ENCODE peak calls at places on chromosomes 1 and 21, in seven cellular contexts. One of them, this sample, is unnamed.
A peak's percentile ranks its signal among the peaks of the same experiment; 100 is the strongest.

GRCh38 chr21:35491920-35492678 is 443.0 kb upstream of the RUNX1 start:
- DNase-seq in NCI-H1092 treated with DMSO at 0.1 percent for 48 hours: no peak
- DNase-seq in AG08396: no peak
- DNase-seq in NCI-H460: no peak
- DNase-seq in T-cell: no peak
- DNase-seq in activated T-cell treated with anti-CD3 and anti-CD28 coated beads, Interleukin-2, amount 50 U/mL, for 24 hours: no peak
- DNase-seq in stimulated activated CD4-positive, alpha-beta T cell treated with anti-CD3 and anti-CD28 coated beads, Interleukin-1b, Interleukin-23, amount 100 ng/mL, for 48 hours: no peak
- DNase-seq in this sample: no peak

GRCh38 chr1:203276916-203277535 is 28.3 kb upstream of the BTG2 start:
- DNase-seq in NCI-H1092 treated with DMSO at 0.1 percent for 48 hours: peak; percentile 74
- DNase-seq in AG08396: no peak
- DNase-seq in NCI-H460: no peak
- DNase-seq in T-cell: no peak
- DNase-seq in activated T-cell treated with anti-CD3 and anti-CD28 coated beads, Interleukin-2, amount 50 U/mL, for 24 hours: peak; percentile 60
- DNase-seq in stimulated activated CD4-positive, alpha-beta T cell treated with anti-CD3 and anti-CD28 coated beads, Interleukin-1b, Interleukin-23, amount 100 ng/mL, for 48 hours: no peak
- DNase-seq in this sample: no peak

GRCh38 chr21:45010096-45010495 is 64.3 kb upstream of the ADARB1 start:
- DNase-seq in NCI-H1092 treated with DMSO at 0.1 percent for 48 hours: no peak
- DNase-seq in AG08396: no peak
- DNase-seq in NCI-H460: peak; percentile 53
- DNase-seq in T-cell: no peak
- DNase-seq in activated T-cell treated with anti-CD3 and anti-CD28 coated beads, Interleukin-2, amount 50 U/mL, for 24 hours: no peak
- DNase-seq in stimulated activated CD4-positive, alpha-beta T cell treated with anti-CD3 and anti-CD28 coated beads, Interleukin-1b, Interleukin-23, amount 100 ng/mL, for 48 hours: no peak
- DNase-seq in this sample: no peak

GRCh38 chr21:45543371-45543709 is 1.1 kb upstream of the SLC19A1 start:
- DNase-seq in NCI-H1092 treated with DMSO at 0.1 percent for 48 hours: no peak
- DNase-seq in AG08396: no peak
- DNase-seq in NCI-H460: no peak
- DNase-seq in T-cell: no peak
- DNase-seq in activated T-cell treated with anti-CD3 and anti-CD28 coated beads, Interleukin-2, amount 50 U/mL, for 24 hours: no peak
- DNase-seq in stimulated activated CD4-positive, alpha-beta T cell treated with anti-CD3 and anti-CD28 coated beads, Interleukin-1b, Interleukin-23, amount 100 ng/mL, for 48 hours: no peak
- DNase-seq in this sample: peak; percentile 17

GRCh38 chr1:48493031-48493430 is 21.0 kb upstream of the SPATA6 start:
- DNase-seq in NCI-H1092 treated with DMSO at 0.1 percent for 48 hours: no peak
- DNase-seq in AG08396: no peak
- DNase-seq in NCI-H460: no peak
- DNase-seq in T-cell: no peak
- DNase-seq in activated T-cell treated with anti-CD3 and anti-CD28 coated beads, Interleukin-2, amount 50 U/mL, for 24 hours: no peak
- DNase-seq in stimulated activated CD4-positive, alpha-beta T cell treated with anti-CD3 and anti-CD28 coated beads, Interleukin-1b, Interleukin-23, amount 100 ng/mL, for 48 hours: no peak
- DNase-seq in this sample: no peak

GRCh38 chr1:155192346-155193274 is 15.1 kb downstream of the THBS3 start:
- DNase-seq in NCI-H1092 treated with DMSO at 0.1 percent for 48 hours: peak; percentile 45
- DNase-seq in AG08396: no peak
- DNase-seq in NCI-H460: no peak
- DNase-seq in T-cell: no peak
- DNase-seq in activated T-cell treated with anti-CD3 and anti-CD28 coated beads, Interleukin-2, amount 50 U/mL, for 24 hours: no peak
- DNase-seq in stimulated activated CD4-positive, alpha-beta T cell treated with anti-CD3 and anti-CD28 coated beads, Interleukin-1b, Interleukin-23, amount 100 ng/mL, for 48 hours: peak; percentile 44
- DNase-seq in this sample: no peak

GRCh38 chr1:199170711-199171110 is 531.9 kb downstream of the PTPRC start:
- DNase-seq in NCI-H1092 treated with DMSO at 0.1 percent for 48 hours: no peak
- DNase-seq in AG08396: no peak
- DNase-seq in NCI-H460: no peak
- DNase-seq in T-cell: no peak
- DNase-seq in activated T-cell treated with anti-CD3 and anti-CD28 coated beads, Interleukin-2, amount 50 U/mL, for 24 hours: no peak
- DNase-seq in stimulated activated CD4-positive, alpha-beta T cell treated with anti-CD3 and anti-CD28 coated beads, Interleukin-1b, Interleukin-23, amount 100 ng/mL, for 48 hours: no peak
- DNase-seq in this sample: no peak

GRCh38 chr1:198663996-198664789 is 25.4 kb downstream of the PTPRC start:
- DNase-seq in NCI-H1092 treated with DMSO at 0.1 percent for 48 hours: no peak
- DNase-seq in AG08396: no peak
- DNase-seq in NCI-H460: no peak
- DNase-seq in T-cell: no peak
- DNase-seq in activated T-cell treated with anti-CD3 and anti-CD28 coated beads, Interleukin-2, amount 50 U/mL, for 24 hours: no peak
- DNase-seq in stimulated activated CD4-positive, alpha-beta T cell treated with anti-CD3 and anti-CD28 coated beads, Interleukin-1b, Interleukin-23, amount 100 ng/mL, for 48 hours: no peak
- DNase-seq in this sample: no peak

GRCh38 chr1:205294175-205294913 is 27.2 kb downstream of the NUAK2 start:
- DNase-seq in NCI-H1092 treated with DMSO at 0.1 percent for 48 hours: no peak
- DNase-seq in AG08396: peak; percentile 71
- DNase-seq in NCI-H460: peak; percentile 89
- DNase-seq in T-cell: no peak
- DNase-seq in activated T-cell treated with anti-CD3 and anti-CD28 coated beads, Interleukin-2, amount 50 U/mL, for 24 hours: no peak
- DNase-seq in stimulated activated CD4-positive, alpha-beta T cell treated with anti-CD3 and anti-CD28 coated beads, Interleukin-1b, Interleukin-23, amount 100 ng/mL, for 48 hours: no peak
- DNase-seq in this sample: peak; percentile 80

GRCh38 chr1:66416295-66416694 is 117.7 kb upstream of the SGIP1 start:
- DNase-seq in NCI-H1092 treated with DMSO at 0.1 percent for 48 hours: no peak
- DNase-seq in AG08396: no peak
- DNase-seq in NCI-H460: no peak
- DNase-seq in T-cell: no peak
- DNase-seq in activated T-cell treated with anti-CD3 and anti-CD28 coated beads, Interleukin-2, amount 50 U/mL, for 24 hours: no peak
- DNase-seq in stimulated activated CD4-positive, alpha-beta T cell treated with anti-CD3 and anti-CD28 coated beads, Interleukin-1b, Interleukin-23, amount 100 ng/mL, for 48 hours: no peak
- DNase-seq in this sample: no peak

GRCh38 chr1:40679165-40679953 is 12.1 kb upstream of the NFYC start:
- DNase-seq in NCI-H1092 treated with DMSO at 0.1 percent for 48 hours: peak; percentile 58
- DNase-seq in AG08396: no peak
- DNase-seq in NCI-H460: no peak
- DNase-seq in T-cell: no peak
- DNase-seq in activated T-cell treated with anti-CD3 and anti-CD28 coated beads, Interleukin-2, amount 50 U/mL, for 24 hours: no peak
- DNase-seq in stimulated activated CD4-positive, alpha-beta T cell treated with anti-CD3 and anti-CD28 coated beads, Interleukin-1b, Interleukin-23, amount 100 ng/mL, for 48 hours: no peak
- DNase-seq in this sample: no peak

GRCh38 chr1:202056644-202057334 is 46.4 kb downstream of the ELF3 start:
- DNase-seq in NCI-H1092 treated with DMSO at 0.1 percent for 48 hours: peak; percentile 96
- DNase-seq in AG08396: no peak
- DNase-seq in NCI-H460: peak; percentile 41
- DNase-seq in T-cell: no peak
- DNase-seq in activated T-cell treated with anti-CD3 and anti-CD28 coated beads, Interleukin-2, amount 50 U/mL, for 24 hours: no peak
- DNase-seq in stimulated activated CD4-positive, alpha-beta T cell treated with anti-CD3 and anti-CD28 coated beads, Interleukin-1b, Interleukin-23, amount 100 ng/mL, for 48 hours: no peak
- DNase-seq in this sample: no peak

GRCh38 chr1:21939650-21940374 is 2.7 kb upstream of the HSPG2 start:
- DNase-seq in NCI-H1092 treated with DMSO at 0.1 percent for 48 hours: no peak
- DNase-seq in AG08396: peak; percentile 82
- DNase-seq in NCI-H460: peak; percentile 70
- DNase-seq in T-cell: no peak
- DNase-seq in activated T-cell treated with anti-CD3 and anti-CD28 coated beads, Interleukin-2, amount 50 U/mL, for 24 hours: no peak
- DNase-seq in stimulated activated CD4-positive, alpha-beta T cell treated with anti-CD3 and anti-CD28 coated beads, Interleukin-1b, Interleukin-23, amount 100 ng/mL, for 48 hours: no peak
- DNase-seq in this sample: peak; percentile 90

GRCh38 chr1:119902775-119903442 is 6.6 kb upstream of the ADAM30 start:
- DNase-seq in NCI-H1092 treated with DMSO at 0.1 percent for 48 hours: no peak
- DNase-seq in AG08396: no peak
- DNase-seq in NCI-H460: no peak
- DNase-seq in T-cell: no peak
- DNase-seq in activated T-cell treated with anti-CD3 and anti-CD28 coated beads, Interleukin-2, amount 50 U/mL, for 24 hours: no peak
- DNase-seq in stimulated activated CD4-positive, alpha-beta T cell treated with anti-CD3 and anti-CD28 coated beads, Interleukin-1b, Interleukin-23, amount 100 ng/mL, for 48 hours: no peak
- DNase-seq in this sample: no peak

GRCh38 chr1:66283583-66284041 is 250.3 kb upstream of the SGIP1 start:
- DNase-seq in NCI-H1092 treated with DMSO at 0.1 percent for 48 hours: no peak
- DNase-seq in AG08396: no peak
- DNase-seq in NCI-H460: no peak
- DNase-seq in T-cell: no peak
- DNase-seq in activated T-cell treated with anti-CD3 and anti-CD28 coated beads, Interleukin-2, amount 50 U/mL, for 24 hours: no peak
- DNase-seq in stimulated activated CD4-positive, alpha-beta T cell treated with anti-CD3 and anti-CD28 coated beads, Interleukin-1b, Interleukin-23, amount 100 ng/mL, for 48 hours: peak; percentile 59
- DNase-seq in this sample: no peak

GRCh38 chr1:23578997-23579363 is 19.7 kb upstream of the ID3 start:
- DNase-seq in NCI-H1092 treated with DMSO at 0.1 percent for 48 hours: no peak
- DNase-seq in AG08396: no peak
- DNase-seq in NCI-H460: no peak
- DNase-seq in T-cell: no peak
- DNase-seq in activated T-cell treated with anti-CD3 and anti-CD28 coated beads, Interleukin-2, amount 50 U/mL, for 24 hours: no peak
- DNase-seq in stimulated activated CD4-positive, alpha-beta T cell treated with anti-CD3 and anti-CD28 coated beads, Interleukin-1b, Interleukin-23, amount 100 ng/mL, for 48 hours: no peak
- DNase-seq in this sample: no peak

GRCh38 chr1:93730621-93731020 is 49.0 kb upstream of the BCAR3 start:
- DNase-seq in NCI-H1092 treated with DMSO at 0.1 percent for 48 hours: no peak
- DNase-seq in AG08396: no peak
- DNase-seq in NCI-H460: no peak
- DNase-seq in T-cell: no peak
- DNase-seq in activated T-cell treated with anti-CD3 and anti-CD28 coated beads, Interleukin-2, amount 50 U/mL, for 24 hours: no peak
- DNase-seq in stimulated activated CD4-positive, alpha-beta T cell treated with anti-CD3 and anti-CD28 coated beads, Interleukin-1b, Interleukin-23, amount 100 ng/mL, for 48 hours: no peak
- DNase-seq in this sample: no peak

GRCh38 chr1:30916296-30916695 is 7.7 kb upstream of the SDC3 start:
- DNase-seq in NCI-H1092 treated with DMSO at 0.1 percent for 48 hours: no peak
- DNase-seq in AG08396: no peak
- DNase-seq in NCI-H460: no peak
- DNase-seq in T-cell: no peak
- DNase-seq in activated T-cell treated with anti-CD3 and anti-CD28 coated beads, Interleukin-2, amount 50 U/mL, for 24 hours: no peak
- DNase-seq in stimulated activated CD4-positive, alpha-beta T cell treated with anti-CD3 and anti-CD28 coated beads, Interleukin-1b, Interleukin-23, amount 100 ng/mL, for 48 hours: no peak
- DNase-seq in this sample: no peak

GRCh38 chr1:186967659-186968394 is 139.1 kb downstream of the PLA2G4A start:
- DNase-seq in NCI-H1092 treated with DMSO at 0.1 percent for 48 hours: no peak
- DNase-seq in AG08396: no peak
- DNase-seq in NCI-H460: no peak
- DNase-seq in T-cell: no peak
- DNase-seq in activated T-cell treated with anti-CD3 and anti-CD28 coated beads, Interleukin-2, amount 50 U/mL, for 24 hours: no peak
- DNase-seq in stimulated activated CD4-positive, alpha-beta T cell treated with anti-CD3 and anti-CD28 coated beads, Interleukin-1b, Interleukin-23, amount 100 ng/mL, for 48 hours: no peak
- DNase-seq in this sample: no peak

GRCh38 chr1:3763351-3764125 is 9.0 kb upstream of the SMIM1 start:
- DNase-seq in NCI-H1092 treated with DMSO at 0.1 percent for 48 hours: no peak
- DNase-seq in AG08396: no peak
- DNase-seq in NCI-H460: no peak
- DNase-seq in T-cell: no peak
- DNase-seq in activated T-cell treated with anti-CD3 and anti-CD28 coated beads, Interleukin-2, amount 50 U/mL, for 24 hours: no peak
- DNase-seq in stimulated activated CD4-positive, alpha-beta T cell treated with anti-CD3 and anti-CD28 coated beads, Interleukin-1b, Interleukin-23, amount 100 ng/mL, for 48 hours: no peak
- DNase-seq in this sample: no peak